ENCODE peak calls at places on chromosome 2, in five cellular contexts. One of them, this sample, is unnamed.

GRCh38 chr2:60958361-60958760 is 59.2 kb upstream of the PEX13 start:
- DNase-seq in nephron progenitor cell: no peak
- DNase-seq in activated CD8-positive, alpha-beta T cell treated with anti-CD3 and anti-CD28 coated beads for 36 hours: no peak
- DNase-seq in stimulated activated naive CD4-positive, alpha-beta T cell: no peak
- DNase-seq in NCI-H1694 treated with DMSO at 0.1 percent for 48 hours: no peak
- DNase-seq in this sample: no peak

GRCh38 chr2:42809131-42809875 is 16.9 kb upstream of the HAAO start:
- DNase-seq in activated CD8-positive, alpha-beta T cell treated with anti-CD3 and anti-CD28 coated beads for 36 hours: no peak
- DNase-seq in nephron progenitor cell: no peak
- DNase-seq in stimulated activated naive CD4-positive, alpha-beta T cell: no peak
- DNase-seq in NCI-H1694 treated with DMSO at 0.1 percent for 48 hours: peak
- DNase-seq in this sample: no peak

GRCh38 chr2:232454630-232455029 is 1.3 kb upstream of the ALPI start:
- DNase-seq in NCI-H1694 treated with DMSO at 0.1 percent for 48 hours: no peak
- DNase-seq in activated CD8-positive, alpha-beta T cell treated with anti-CD3 and anti-CD28 coated beads for 36 hours: no peak
- DNase-seq in nephron progenitor cell: no peak
- DNase-seq in stimulated activated naive CD4-positive, alpha-beta T cell: no peak
- DNase-seq in this sample: no peak

GRCh38 chr2:230866704-230867561 is 2.2 kb downstream of the ITM2C start:
- DNase-seq in nephron progenitor cell: no peak
- DNase-seq in stimulated activated naive CD4-positive, alpha-beta T cell: peak
- DNase-seq in activated CD8-positive, alpha-beta T cell treated with anti-CD3 and anti-CD28 coated beads for 36 hours: peak
- DNase-seq in NCI-H1694 treated with DMSO at 0.1 percent for 48 hours: no peak
- DNase-seq in this sample: peak

GRCh38 chr2:241728000-241728399 is 6.4 kb upstream of the D2HGDH start:
- DNase-seq in stimulated activated naive CD4-positive, alpha-beta T cell: no peak
- DNase-seq in activated CD8-positive, alpha-beta T cell treated with anti-CD3 and anti-CD28 coated beads for 36 hours: no peak
- DNase-seq in nephron progenitor cell: no peak
- DNase-seq in NCI-H1694 treated with DMSO at 0.1 percent for 48 hours: no peak
- DNase-seq in this sample: no peak

GRCh38 chr2:56015631-56016251 is 92.2 kb upstream of the EFEMP1 start:
- DNase-seq in activated CD8-positive, alpha-beta T cell treated with anti-CD3 and anti-CD28 coated beads for 36 hours: no peak
- DNase-seq in NCI-H1694 treated with DMSO at 0.1 percent for 48 hours: no peak
- DNase-seq in nephron progenitor cell: peak
- DNase-seq in stimulated activated naive CD4-positive, alpha-beta T cell: no peak
- DNase-seq in this sample: no peak

GRCh38 chr2:2974982-2975381 is 402.6 kb downstream of the EIPR1 start:
- DNase-seq in stimulated activated naive CD4-positive, alpha-beta T cell: no peak
- DNase-seq in activated CD8-positive, alpha-beta T cell treated with anti-CD3 and anti-CD28 coated beads for 36 hours: no peak
- DNase-seq in NCI-H1694 treated with DMSO at 0.1 percent for 48 hours: no peak
- DNase-seq in nephron progenitor cell: no peak
- DNase-seq in this sample: no peak

GRCh38 chr2:46170611-46171385 is 126.4 kb upstream of the EPAS1 start:
- DNase-seq in activated CD8-positive, alpha-beta T cell treated with anti-CD3 and anti-CD28 coated beads for 36 hours: no peak
- DNase-seq in stimulated activated naive CD4-positive, alpha-beta T cell: no peak
- DNase-seq in NCI-H1694 treated with DMSO at 0.1 percent for 48 hours: peak
- DNase-seq in nephron progenitor cell: no peak
- DNase-seq in this sample: peak

This sample was measured in BE2C.